ENCODE peak calls at places on chromosome 19, in ten cellular contexts. One of them, this sample, is unnamed.

GRCh38 chr19:44260343-44260681 is 626 bp downstream of the ZNF233 start:
- DNase-seq in ovary: no peak
- DNase-seq in esophagus muscularis mucosa: no peak
- DNase-seq in mesendoderm: peak; percentile 19
- DNase-seq in psoas muscle: no peak
- DNase-seq in adrenal gland: no peak
- DNase-seq in fibroblast of lung: no peak
- DNase-seq in mammary epithelial cell: no peak
- DNase-seq in lung: no peak
- DNase-seq in Panc1: no peak
- DNase-seq in this sample: no peak

GRCh38 chr19:48372904-48373303 is 8.7 kb downstream of the SYNGR4 start:
- DNase-seq in ovary: no peak
- DNase-seq in esophagus muscularis mucosa: no peak
- DNase-seq in mesendoderm: no peak
- DNase-seq in psoas muscle: no peak
- DNase-seq in adrenal gland: no peak
- DNase-seq in fibroblast of lung: no peak
- DNase-seq in mammary epithelial cell: peak; percentile 46
- DNase-seq in lung: no peak
- DNase-seq in Panc1: no peak
- DNase-seq in this sample: no peak

GRCh38 chr19:38389101-38389925 is 816 bp downstream of the SPRED3 start:
- DNase-seq in ovary: no peak
- DNase-seq in esophagus muscularis mucosa: no peak
- DNase-seq in mesendoderm: peak; percentile 67
- DNase-seq in psoas muscle: no peak
- DNase-seq in adrenal gland: no peak
- DNase-seq in fibroblast of lung: peak; percentile 75
- DNase-seq in mammary epithelial cell: peak; percentile 66
- DNase-seq in lung: no peak
- DNase-seq in Panc1: no peak
- DNase-seq in this sample: peak; percentile 76

GRCh38 chr19:18392417-18392816 is 5.0 kb downstream of the LRRC25 start:
- DNase-seq in ovary: peak; percentile 34
- DNase-seq in esophagus muscularis mucosa: no peak
- DNase-seq in mesendoderm: no peak
- DNase-seq in psoas muscle: no peak
- DNase-seq in adrenal gland: no peak
- DNase-seq in fibroblast of lung: peak; percentile 71
- DNase-seq in mammary epithelial cell: no peak
- DNase-seq in lung: peak; percentile 64
- DNase-seq in Panc1: no peak
- DNase-seq in this sample: peak; percentile 77

GRCh38 chr19:31340059-31341025 is 8.9 kb downstream of the TSHZ3 start:
- DNase-seq in ovary: peak; percentile 49
- DNase-seq in esophagus muscularis mucosa: no peak
- DNase-seq in mesendoderm: no peak
- DNase-seq in psoas muscle: no peak
- DNase-seq in adrenal gland: no peak
- DNase-seq in fibroblast of lung: peak; percentile 59
- DNase-seq in mammary epithelial cell: peak; percentile 54
- DNase-seq in lung: no peak
- DNase-seq in Panc1: no peak
- DNase-seq in this sample: no peak

GRCh38 chr19:18802354-18802753 is 11.2 kb upstream of the COMP start:
- DNase-seq in ovary: no peak
- DNase-seq in esophagus muscularis mucosa: no peak
- DNase-seq in mesendoderm: peak; percentile 63
- DNase-seq in psoas muscle: no peak
- DNase-seq in adrenal gland: no peak
- DNase-seq in fibroblast of lung: no peak
- DNase-seq in mammary epithelial cell: no peak
- DNase-seq in lung: no peak
- DNase-seq in Panc1: no peak
- DNase-seq in this sample: no peak

GRCh38 chr19:8028951-8029491 is 23.5 kb upstream of the CCL25 start:
- DNase-seq in ovary: no peak
- DNase-seq in esophagus muscularis mucosa: no peak
- DNase-seq in mesendoderm: peak; percentile 79
- DNase-seq in psoas muscle: no peak
- DNase-seq in adrenal gland: no peak
- DNase-seq in fibroblast of lung: no peak
- DNase-seq in mammary epithelial cell: no peak
- DNase-seq in lung: no peak
- DNase-seq in Panc1: no peak
- DNase-seq in this sample: no peak

GRCh38 chr19:17411801-17412200 is 6.4 kb upstream of the BST2 start:
- DNase-seq in ovary: peak; percentile 43
- DNase-seq in esophagus muscularis mucosa: no peak
- DNase-seq in mesendoderm: no peak
- DNase-seq in psoas muscle: no peak
- DNase-seq in adrenal gland: no peak
- DNase-seq in fibroblast of lung: no peak
- DNase-seq in mammary epithelial cell: no peak
- DNase-seq in lung: no peak
- DNase-seq in Panc1: no peak
- DNase-seq in this sample: no peak

GRCh38 chr19:46723023-46723461 is 6.1 kb upstream of the PRKD2 start:
- DNase-seq in ovary: no peak
- DNase-seq in esophagus muscularis mucosa: no peak
- DNase-seq in mesendoderm: no peak
- DNase-seq in psoas muscle: no peak
- DNase-seq in adrenal gland: no peak
- DNase-seq in fibroblast of lung: no peak
- DNase-seq in mammary epithelial cell: no peak
- DNase-seq in lung: no peak
- DNase-seq in Panc1: no peak
- DNase-seq in this sample: no peak

GRCh38 chr19:16429066-16429758 is 42.6 kb downstream of the EPS15L1 start:
- DNase-seq in ovary: no peak
- DNase-seq in esophagus muscularis mucosa: no peak
- DNase-seq in mesendoderm: no peak
- DNase-seq in psoas muscle: peak; percentile 92
- DNase-seq in adrenal gland: peak; percentile 96
- DNase-seq in fibroblast of lung: no peak
- DNase-seq in mammary epithelial cell: peak; percentile 80
- DNase-seq in lung: peak; percentile 61
- DNase-seq in Panc1: no peak
- DNase-seq in this sample: peak; percentile 45

GRCh38 chr19:45352914-45353796 is 12.6 kb downstream of the KLC3 start:
- DNase-seq in ovary: no peak
- DNase-seq in esophagus muscularis mucosa: no peak
- DNase-seq in mesendoderm: no peak
- DNase-seq in psoas muscle: no peak
- DNase-seq in adrenal gland: no peak
- DNase-seq in fibroblast of lung: no peak
- DNase-seq in mammary epithelial cell: no peak
- DNase-seq in lung: no peak
- DNase-seq in Panc1: no peak
- DNase-seq in this sample: no peak

GRCh38 chr19:57583521-57584416 is at the start of gene ZIK1:
- DNase-seq in ovary: peak; percentile 90
- DNase-seq in esophagus muscularis mucosa: peak; percentile 97
- DNase-seq in mesendoderm: peak; percentile 99
- DNase-seq in psoas muscle: peak; percentile 92
- DNase-seq in adrenal gland: peak; percentile 97
- DNase-seq in fibroblast of lung: peak; percentile 96
- DNase-seq in mammary epithelial cell: peak; percentile 67
- DNase-seq in lung: peak; percentile 90
- DNase-seq in Panc1: no peak
- DNase-seq in this sample: peak; percentile 34

GRCh38 chr19:47492137-47492533 is 8.1 kb upstream of the KPTN start:
- DNase-seq in ovary: no peak
- DNase-seq in esophagus muscularis mucosa: no peak
- DNase-seq in mesendoderm: no peak
- DNase-seq in psoas muscle: peak; percentile 58
- DNase-seq in adrenal gland: no peak
- DNase-seq in fibroblast of lung: no peak
- DNase-seq in mammary epithelial cell: no peak
- DNase-seq in lung: no peak
- DNase-seq in Panc1: no peak
- DNase-seq in this sample: no peak

GRCh38 chr19:19185853-19186728 is 5.9 kb downstream of the BORCS8 start:
- DNase-seq in ovary: no peak
- DNase-seq in esophagus muscularis mucosa: no peak
- DNase-seq in mesendoderm: peak; percentile 92
- DNase-seq in psoas muscle: no peak
- DNase-seq in adrenal gland: peak; percentile 62
- DNase-seq in fibroblast of lung: peak; percentile 23
- DNase-seq in mammary epithelial cell: peak; percentile 25
- DNase-seq in lung: peak; percentile 35
- DNase-seq in Panc1: no peak
- DNase-seq in this sample: peak; percentile 46

GRCh38 chr19:38417544-38418506 is 8.2 kb downstream of the RASGRP4 start:
- DNase-seq in ovary: peak; percentile 34
- DNase-seq in esophagus muscularis mucosa: no peak
- DNase-seq in mesendoderm: peak; percentile 86
- DNase-seq in psoas muscle: peak; percentile 80
- DNase-seq in adrenal gland: peak; percentile 63
- DNase-seq in fibroblast of lung: peak; percentile 11
- DNase-seq in mammary epithelial cell: peak; percentile 11
- DNase-seq in lung: peak; percentile 77
- DNase-seq in Panc1: no peak
- DNase-seq in this sample: no peak

DNA sequence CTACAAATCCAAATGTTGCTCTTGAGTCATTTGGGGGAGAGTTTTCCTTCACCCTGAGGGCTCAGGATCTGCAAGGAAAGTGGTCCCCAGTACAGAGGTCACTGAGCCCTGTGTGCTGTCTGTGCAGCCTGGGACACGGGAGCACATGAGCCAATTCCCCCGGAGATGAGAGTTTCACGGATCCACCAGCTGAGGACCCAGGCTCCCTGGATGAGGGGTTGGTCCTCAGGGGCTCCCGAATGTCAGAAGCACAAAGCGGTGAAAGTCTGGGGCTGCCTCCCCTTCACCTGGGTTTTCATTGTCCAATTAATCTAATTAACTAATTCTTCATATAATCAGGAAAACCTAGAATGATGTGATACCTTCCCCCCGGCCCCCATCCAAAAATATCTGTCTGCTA is 13.6 kb upstream of the LILRB2 start:
- DNase-seq in ovary: no peak
- DNase-seq in esophagus muscularis mucosa: no peak
- DNase-seq in mesendoderm: no peak
- DNase-seq in psoas muscle: no peak
- DNase-seq in adrenal gland: no peak
- DNase-seq in fibroblast of lung: no peak
- DNase-seq in mammary epithelial cell: no peak
- DNase-seq in lung: no peak
- DNase-seq in Panc1: no peak
- DNase-seq in this sample: no peak
- H3K4me3 ChIP-seq in ovary: no peak overlapping the region
- H3K4me3 ChIP-seq in esophagus muscularis mucosa: no peak overlapping the region
- H3K4me3 ChIP-seq in mesendoderm: no peak overlapping the region
- H3K4me3 ChIP-seq in psoas muscle: no peak overlapping the region
- H3K4me3 ChIP-seq in adrenal gland: no peak overlapping the region
- H3K4me3 ChIP-seq in fibroblast of lung: no peak overlapping the region
- H3K4me3 ChIP-seq in mammary epithelial cell: no peak overlapping the region
- H3K4me3 ChIP-seq in lung: no peak overlapping the region
- H3K4me3 ChIP-seq in Panc1: no peak overlapping the region
- H3K4me3 ChIP-seq in this sample: no peak overlapping the region

GRCh38 chr19:5751709-5752108 is 31.3 kb downstream of the CATSPERD start:
- DNase-seq in ovary: no peak
- DNase-seq in esophagus muscularis mucosa: no peak
- DNase-seq in mesendoderm: no peak
- DNase-seq in psoas muscle: no peak
- DNase-seq in adrenal gland: no peak
- DNase-seq in fibroblast of lung: no peak
- DNase-seq in mammary epithelial cell: no peak
- DNase-seq in lung: no peak
- DNase-seq in Panc1: no peak
- DNase-seq in this sample: no peak
- H3K27me3 ChIP-seq in ovary: no peaks in the 10 kb centered on the region
- H3K27me3 ChIP-seq in esophagus muscularis mucosa: no peaks in the 10 kb centered on the region
- H3K27me3 ChIP-seq in mesendoderm: no peaks in the 10 kb centered on the region
- H3K27me3 ChIP-seq in psoas muscle: peaks cover 10% of the 10 kb centered on the region
- H3K27me3 ChIP-seq in adrenal gland: no peaks in the 10 kb centered on the region
- H3K27me3 ChIP-seq in fibroblast of lung: no peaks in the 10 kb centered on the region
- H3K27me3 ChIP-seq in mammary epithelial cell: no peaks in the 10 kb centered on the region
- H3K27me3 ChIP-seq in lung: no peaks in the 10 kb centered on the region
- H3K27me3 ChIP-seq in Panc1: no peaks in the 10 kb centered on the region
- H3K27me3 ChIP-seq in this sample: no peaks in the 10 kb centered on the region

GRCh38 chr19:3545669-3546034 is 6.7 kb downstream of the TEKTIP1 start:
- DNase-seq in ovary: no peak
- DNase-seq in esophagus muscularis mucosa: no peak
- DNase-seq in mesendoderm: no peak
- DNase-seq in psoas muscle: no peak
- DNase-seq in adrenal gland: no peak
- DNase-seq in fibroblast of lung: no peak
- DNase-seq in mammary epithelial cell: no peak
- DNase-seq in lung: no peak
- DNase-seq in Panc1: no peak
- DNase-seq in this sample: no peak
- H3K4me3 ChIP-seq in ovary: no peak overlapping the region
- H3K4me3 ChIP-seq in esophagus muscularis mucosa: no peak overlapping the region
- H3K4me3 ChIP-seq in mesendoderm: no peak overlapping the region
- H3K4me3 ChIP-seq in psoas muscle: no peak overlapping the region
- H3K4me3 ChIP-seq in adrenal gland: no peak overlapping the region
- H3K4me3 ChIP-seq in fibroblast of lung: no peak overlapping the region
- H3K4me3 ChIP-seq in mammary epithelial cell: no peak overlapping the region
- H3K4me3 ChIP-seq in lung: no peak overlapping the region
- H3K4me3 ChIP-seq in Panc1: no peak overlapping the region
- H3K4me3 ChIP-seq in this sample: no peak overlapping the region

GRCh38 chr19:50644315-50644915 is 4.7 kb upstream of the SYT3 start:
- DNase-seq in ovary: no peak
- DNase-seq in esophagus muscularis mucosa: no peak
- DNase-seq in mesendoderm: no peak
- DNase-seq in psoas muscle: no peak
- DNase-seq in adrenal gland: no peak
- DNase-seq in fibroblast of lung: no peak
- DNase-seq in mammary epithelial cell: no peak
- DNase-seq in lung: no peak
- DNase-seq in Panc1: no peak
- DNase-seq in this sample: no peak

GRCh38 chr19:50647879-50648615 is 1.2 kb upstream of the C19orf81 start:
- DNase-seq in ovary: no peak
- DNase-seq in esophagus muscularis mucosa: no peak
- DNase-seq in mesendoderm: no peak
- DNase-seq in psoas muscle: no peak
- DNase-seq in adrenal gland: no peak
- DNase-seq in fibroblast of lung: no peak
- DNase-seq in mammary epithelial cell: no peak
- DNase-seq in lung: no peak
- DNase-seq in Panc1: no peak
- DNase-seq in this sample: no peak

GRCh38 chr19:50646074-50646807 is 3.0 kb upstream of the C19orf81 start:
- DNase-seq in ovary: no peak
- DNase-seq in esophagus muscularis mucosa: no peak
- DNase-seq in mesendoderm: no peak
- DNase-seq in psoas muscle: no peak
- DNase-seq in adrenal gland: peak; percentile 58
- DNase-seq in fibroblast of lung: peak; percentile 26
- DNase-seq in mammary epithelial cell: peak; percentile 39
- DNase-seq in lung: no peak
- DNase-seq in Panc1: no peak
- DNase-seq in this sample: peak; percentile 83

GRCh38 chr19:50648659-50649058 is 586 bp upstream of the C19orf81 start:
- DNase-seq in ovary: no peak
- DNase-seq in esophagus muscularis mucosa: no peak
- DNase-seq in mesendoderm: no peak
- DNase-seq in psoas muscle: no peak
- DNase-seq in adrenal gland: no peak
- DNase-seq in fibroblast of lung: no peak
- DNase-seq in mammary epithelial cell: no peak
- DNase-seq in lung: no peak
- DNase-seq in Panc1: no peak
- DNase-seq in this sample: no peak

GRCh38 chr19:50645107-50645506 is 4.1 kb upstream of the C19orf81 start:
- DNase-seq in ovary: no peak
- DNase-seq in esophagus muscularis mucosa: no peak
- DNase-seq in mesendoderm: no peak
- DNase-seq in psoas muscle: no peak
- DNase-seq in adrenal gland: no peak
- DNase-seq in fibroblast of lung: no peak
- DNase-seq in mammary epithelial cell: no peak
- DNase-seq in lung: no peak
- DNase-seq in Panc1: no peak
- DNase-seq in this sample: no peak
- H3K27me3 ChIP-seq in ovary: no peaks in the 10 kb centered on the region
- H3K27me3 ChIP-seq in esophagus muscularis mucosa: no peaks in the 10 kb centered on the region
- H3K27me3 ChIP-seq in mesendoderm: no peaks in the 10 kb centered on the region
- H3K27me3 ChIP-seq in psoas muscle: peaks cover 43% of the 10 kb centered on the region
- H3K27me3 ChIP-seq in adrenal gland: peaks cover 14% of the 10 kb centered on the region
- H3K27me3 ChIP-seq in fibroblast of lung: no peaks in the 10 kb centered on the region
- H3K27me3 ChIP-seq in mammary epithelial cell: peaks cover 3% of the 10 kb centered on the region
- H3K27me3 ChIP-seq in lung: peaks cover 3% of the 10 kb centered on the region
- H3K27me3 ChIP-seq in Panc1: peaks cover 5% of the 10 kb centered on the region
- H3K27me3 ChIP-seq in this sample: peaks cover 64% of the 10 kb centered on the region